ENCODE peak calls at places on chromosomes 6 and 20, in ten cellular contexts. V, M, N, W, Y, O, H, X, D and I are unnamed samples.

GRCh38 chr20:54849741-54850140 is 374.3 kb downstream of the DOK5 start:
- DNase-seq in V (no peak), M (no peak), N (no peak), W (no peak), Y (no peak), O (no peak), H (no peak), X (no peak), D (no peak), I (no peak)

GRCh38 chr6:137224890-137225198 is 5.7 kb upstream of the IFNGR1 start:
- DNase-seq in V (no peak), M (peak; percentile 92), N (no peak), W (no peak), Y (no peak), O (no peak), H (no peak), X (no peak), D (no peak), I (no peak)

GRCh38 chr6:118551063-118551672 is 3.1 kb downstream of the PLN start:
- DNase-seq in V (peak; percentile 25), M (peak; percentile 78), N (no peak), W (no peak), Y (no peak), O (no peak), H (no peak), X (peak; percentile 45), D (no peak), I (no peak)

GRCh38 chr6:105257350-105257749 is 77.5 kb upstream of the POPDC3 start:
- DNase-seq in V (no peak), M (peak; percentile 74), N (no peak), W (no peak), Y (no peak), O (no peak), H (no peak), X (no peak), D (no peak), I (no peak)

GRCh38 chr20:42646250-42646649 is 543.5 kb downstream of the PTPRT start:
- DNase-seq in V (no peak), M (no peak), N (no peak), W (no peak), Y (no peak), O (no peak), H (no peak), X (no peak), D (no peak), I (no peak)

GRCh38 chr6:152189736-152190135 is 382.3 kb downstream of the ESR1 start:
- DNase-seq in V (no peak), M (no peak), N (no peak), W (no peak), Y (no peak), O (no peak), H (no peak), X (no peak), D (no peak), I (no peak)

GRCh38 chr6:154506108-154506507 is 4.4 kb downstream of the CNKSR3 start:
- DNase-seq in V (no peak), M (no peak), N (no peak), W (no peak), Y (no peak), O (no peak), H (no peak), X (no peak), D (no peak), I (no peak)

GRCh38 chr20:35302421-35303335 is 10.5 kb upstream of the FAM83C start:
- DNase-seq in V (no peak), M (no peak), N (no peak), W (no peak), Y (no peak), O (no peak), H (no peak), X (no peak), D (no peak), I (no peak)

GRCh38 chr20:64232794-64233193 is 22.8 kb upstream of the PCMTD2 start:
- DNase-seq in V (no peak), M (no peak), N (no peak), W (peak; percentile 52), Y (no peak), O (no peak), H (no peak), X (no peak), D (no peak), I (no peak)

GRCh38 chr6:52389626-52390360 is 27.8 kb downstream of the PAQR8 start:
- DNase-seq in V (no peak), M (peak; percentile 88), N (no peak), W (peak; percentile 19), Y (no peak), O (peak; percentile 72), H (peak; percentile 30), X (peak; percentile 14), D (peak; percentile 55), I (no peak)

GRCh38 chr20:401682-402495 is 6.2 kb upstream of the RBCK1 start:
- DNase-seq in V (no peak), M (peak; percentile 95), N (no peak), W (no peak), Y (no peak), O (no peak), H (no peak), X (no peak), D (no peak), I (no peak)

GRCh38 chr20:43658068-43658722 is 8.7 kb upstream of the MYBL2 start:
- DNase-seq in V (no peak), M (no peak), N (peak; percentile 45), W (no peak), Y (no peak), O (no peak), H (peak; percentile 15), X (peak; percentile 74), D (no peak), I (no peak)

GRCh38 chr20:37524221-37524700 is 3.2 kb downstream of the NNAT start:
- DNase-seq in V (no peak), M (no peak), N (no peak), W (no peak), Y (peak; percentile 94), O (no peak), H (no peak), X (no peak), D (no peak), I (no peak)

GRCh38 chr6:53795254-53795701 is 473 bp downstream of the LRRC1 start:
- DNase-seq in V (no peak), M (peak; percentile 59), N (no peak), W (no peak), Y (no peak), O (no peak), H (no peak), X (no peak), D (no peak), I (no peak)

GRCh38 chr20:57043091-57043490 is 223.3 kb downstream of the BMP7 start:
- DNase-seq in V (no peak), M (no peak), N (no peak), W (no peak), Y (no peak), O (no peak), H (no peak), X (no peak), D (no peak), I (no peak)

GRCh38 chr6:73452107-73452461 is at the start of gene CGAS:
- DNase-seq in V (no peak), M (peak; percentile 94), N (peak; percentile 71), W (peak; percentile 80), Y (peak; percentile 45), O (peak; percentile 70), H (peak; percentile 63), X (no peak), D (peak; percentile 67), I (no peak)

GRCh38 chr6:107345398-107345797 is 114.0 kb downstream of the PDSS2 start:
- DNase-seq in V (no peak), M (peak; percentile 90), N (no peak), W (no peak), Y (no peak), O (no peak), H (no peak), X (no peak), D (no peak), I (no peak)

GRCh38 chr20:9359561-9360308 is 154.7 kb upstream of the LAMP5 start:
- DNase-seq in V (peak; percentile 44), M (peak; percentile 67), N (no peak), W (no peak), Y (peak; percentile 8), O (no peak), H (no peak), X (peak; percentile 54), D (no peak), I (no peak)

GRCh38 chr6:38871745-38872568 is 156.8 kb downstream of the DNAH8 start:
- DNase-seq in V (peak; percentile 40), M (peak; percentile 74), N (peak; percentile 51), W (no peak), Y (no peak), O (peak; percentile 22), H (no peak), X (peak; percentile 50), D (peak; percentile 31), I (peak; percentile 54)